ENCODE peak calls at places on chromosomes 16 and 17, in nine cellular contexts. F is mammary epithelial cell, R is A549, C is fibroblast of mammary gland, T is GM12865, H is body of pancreas, N is fibroblast of pulmonary artery, B is ovary, Y is lung. O is an unnamed sample.

GRCh38 chr17:42687707-42688275 is 5.5 kb downstream of the CNTNAP1 start:
- DNase-seq in F (no peak), C (no peak), B (no peak), T (no peak), R (no peak), H (no peak), N (no peak), Y (no peak), O (no peak)

GRCh38 chr16:57118461-57119084 is 26.2 kb downstream of the CPNE2 start:
- DNase-seq in T (no peak), R (no peak), F (no peak), C (no peak), H (no peak), N (no peak), Y (no peak), B (no peak), O (no peak)

GRCh38 chr16:25258856-25259179 is 1.2 kb upstream of the ZKSCAN2 start:
- DNase-seq in B (no peak), Y (no peak), N (no peak), R (no peak), C (no peak), F (no peak), H (no peak), T (peak; percentile 22), O (no peak)

GRCh38 chr17:63786117-63786516 is 12.1 kb downstream of the DDX42 start:
- DNase-seq in H (no peak), C (no peak), F (no peak), B (no peak), Y (no peak), T (no peak), R (no peak), N (no peak), O (no peak)

GRCh38 chr16:81657731-81658130 is 121.4 kb upstream of the PLCG2 start:
- DNase-seq in N (no peak), B (peak; percentile 68), T (no peak), H (no peak), F (no peak), Y (no peak), R (no peak), C (no peak), O (no peak)

GRCh38 chr17:50274142-50274944 is at the start of gene TMEM92:
- DNase-seq in F (no peak), B (peak; percentile 69), N (no peak), R (peak; percentile 86), Y (peak; percentile 79), H (peak; percentile 31), C (peak; percentile 17), T (no peak), O (no peak)

GRCh38 chr16:1941924-1942809 is 832 bp downstream of the MSRB1 start:
- DNase-seq in B (no peak), H (peak; percentile 68), C (peak; percentile 41), F (peak; percentile 51), Y (peak; percentile 61), R (no peak), N (peak; percentile 28), T (no peak), O (no peak)

GRCh38 chr16:81652798-81653505 is 126.1 kb upstream of the PLCG2 start:
- DNase-seq in R (no peak), T (peak; percentile 83), F (no peak), B (no peak), C (no peak), N (no peak), H (no peak), Y (no peak), O (no peak)

GRCh38 chr16:85888405-85889331 is 10.3 kb upstream of the IRF8 start:
- DNase-seq in T (peak; percentile 92), H (no peak), F (peak; percentile 34), C (peak; percentile 76), N (peak; percentile 90), R (peak; percentile 34), B (no peak), Y (no peak), O (no peak)

GRCh38 chr17:37432671-37433070 is 26.0 kb downstream of the TADA2A start:
- DNase-seq in T (no peak), F (no peak), C (no peak), H (no peak), R (no peak), N (no peak), B (no peak), Y (no peak), O (no peak)

GRCh38 chr17:80884811-80885210 is 106.8 kb upstream of the CHMP6 start:
- DNase-seq in C (no peak), R (no peak), Y (no peak), N (no peak), B (no peak), H (no peak), F (no peak), T (no peak), O (no peak)

GRCh38 chr17:72984145-72984924 is 108.2 kb downstream of the SLC39A11 start:
- DNase-seq in N (peak; percentile 92), R (no peak), F (peak; percentile 73), T (no peak), C (peak; percentile 84), Y (no peak), H (no peak), B (no peak), O (no peak)

GRCh38 chr17:77208217-77208808 is 67.5 kb downstream of the SEC14L1 start:
- DNase-seq in T (no peak), R (no peak), N (peak; percentile 56), C (peak; percentile 54), H (peak; percentile 41), B (peak; percentile 21), Y (no peak), F (no peak), O (no peak)

GRCh38 chr17:80117491-80118401 is 16.4 kb downstream of the GAA start:
- DNase-seq in H (no peak), R (no peak), B (no peak), T (no peak), F (no peak), N (no peak), Y (no peak), C (no peak), O (no peak)

GRCh38 chr17:65270932-65271700 is 133.9 kb downstream of the RGS9 start:
- DNase-seq in H (no peak), N (no peak), Y (no peak), T (no peak), C (peak; percentile 44), B (no peak), R (no peak), F (no peak), O (no peak)

GRCh38 chr16:3087836-3088235 is 11.3 kb downstream of the ZSCAN10 start:
- DNase-seq in F (no peak), Y (no peak), N (no peak), R (no peak), H (no peak), T (no peak), C (no peak), B (no peak), O (no peak)

GRCh38 chr17:8173871-8174322 is 2.3 kb downstream of the TMEM107 start:
- DNase-seq in T (no peak), B (no peak), F (no peak), R (no peak), N (no peak), C (no peak), H (no peak), Y (no peak), O (no peak)

GRCh38 chr17:50631195-50631907 is 3.3 kb upstream of the ABCC3 start:
- DNase-seq in Y (no peak), C (peak; percentile 56), H (no peak), F (no peak), B (no peak), N (peak; percentile 31), T (no peak), R (no peak), O (no peak)

GRCh38 chr16:68083861-68084503 is 1.2 kb upstream of the NFATC3 start:
- DNase-seq in B (peak; percentile 39), F (no peak), N (no peak), R (no peak), Y (no peak), C (peak; percentile 46), T (no peak), H (peak; percentile 25), O (no peak)

GRCh38 chr16:86882586-86883280 is 304.4 kb downstream of the FOXL1 start:
- DNase-seq in B (no peak), T (no peak), F (peak; percentile 43), Y (no peak), H (no peak), C (peak; percentile 88), N (peak; percentile 70), R (no peak), O (no peak)

DNA sequence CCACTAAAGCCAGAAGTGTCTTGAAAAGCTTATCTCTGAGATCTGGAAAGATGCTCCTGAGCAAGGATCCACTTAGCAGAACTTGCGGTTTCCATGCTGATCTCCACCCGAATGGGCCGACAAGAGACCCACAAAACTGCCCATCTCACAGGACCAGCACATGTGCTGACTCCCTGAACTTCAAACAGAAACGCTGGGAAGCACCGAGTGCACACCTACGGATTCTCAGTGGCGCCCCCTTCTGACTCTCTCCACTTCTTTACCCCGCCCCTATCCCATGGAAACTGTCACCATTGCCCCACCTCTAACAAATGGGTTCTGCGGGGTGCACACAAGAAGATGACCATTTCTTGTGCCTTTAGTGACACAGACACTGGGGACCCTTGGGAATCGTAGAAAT is 21.4 kb downstream of the CDRT4 start:
- DNase-seq in R (no peak), Y (no peak), F (no peak), C (no peak), N (no peak), B (no peak), T (no peak), H (no peak), O (no peak)
- TF ChIP-seq CTCF in R (peak; percentile 15), Y (no peak), F (no peak), C (peak; percentile 18), N (no peak), B (no peak), T (no peak), H (no peak), O (no peak)

GRCh38 chr16:73277066-73277465 is 229.1 kb upstream of the ZFHX3 start:
- DNase-seq in B (no peak), Y (no peak), N (no peak), R (no peak), T (no peak), H (no peak), F (no peak), C (no peak), O (no peak)
- TF ChIP-seq CTCF in B (no peak), Y (no peak), N (no peak), R (no peak), T (no peak), H (no peak), F (no peak), C (no peak), O (no peak)

DNA sequence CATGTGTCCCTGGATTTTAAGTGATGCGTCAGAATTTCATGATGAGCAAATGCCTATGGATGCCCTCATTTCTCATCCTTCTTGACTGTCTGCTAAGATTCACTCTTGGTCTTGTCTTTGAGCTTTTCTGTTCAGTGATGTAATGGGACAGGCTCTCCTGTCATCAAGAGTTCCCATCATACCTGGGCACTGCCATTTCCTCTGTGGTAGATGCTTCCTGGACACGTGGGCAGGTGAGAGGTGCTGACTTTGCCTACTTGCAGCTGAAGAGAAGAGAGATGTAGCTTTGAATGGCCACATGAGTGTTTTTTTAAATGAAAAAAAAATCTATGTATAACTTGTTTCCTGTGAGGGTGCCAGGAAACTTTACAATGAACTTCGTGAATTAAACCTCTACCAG is 557.7 kb downstream of the MAF start:
- DNase-seq in B (no peak), Y (no peak), R (no peak), C (no peak), F (no peak), H (no peak), T (no peak), N (no peak), O (no peak)
- TF ChIP-seq CTCF in B (no peak), Y (no peak), R (no peak), C (no peak), F (no peak), H (no peak), T (no peak), N (no peak), O (no peak)

GRCh38 chr17:44221072-44221861 is 1.8 kb upstream of the UBTF start:
- DNase-seq in R (peak; percentile 82), H (peak; percentile 76), C (peak; percentile 78), Y (peak; percentile 68), F (peak; percentile 66), N (peak; percentile 83), T (peak; percentile 86), B (peak; percentile 68), O (no peak)
- TF ChIP-seq CTCF in R (no peak), H (no peak), C (no peak), Y (no peak), F (no peak), N (no peak), T (no peak), B (no peak), O (no peak)

O was measured in omental fat pad.